ENCODE peak calls at places on chromosomes 3 and 15, in seven cellular contexts. L is HL-60; A is naive thymus-derived CD4-positive, alpha-beta T cell; F is CD4-positive, alpha-beta memory T cell; U is lower leg skin; R is CD4-positive, CD25-positive, alpha-beta regulatory T cell; I is H7. G is an unnamed sample.

GRCh38 chr3:75332784-75333183 is 331.3 kb upstream of the FRG2C start:
- DNase-seq in L (no peak), A (no peak), F (no peak), U (peak), R (no peak), I (no peak), G (no peak)

GRCh38 chr3:52456169-52456799 is 880 bp downstream of the NISCH start:
- DNase-seq in L (no peak), A (no peak), F (no peak), U (no peak), R (no peak), I (peak), G (no peak)

GRCh38 chr3:138849541-138849940 is 14.8 kb upstream of the PIK3CB start:
- DNase-seq in L (no peak), A (no peak), F (no peak), U (no peak), R (no peak), I (no peak), G (no peak)

GRCh38 chr3:132713977-132714727 is 8.1 kb downstream of the NPHP3 start:
- DNase-seq in L (no peak), A (no peak), F (no peak), U (no peak), R (no peak), I (no peak), G (no peak)

GRCh38 chr3:10925436-10926260 is 66.9 kb upstream of the SLC6A1 start:
- DNase-seq in L (no peak), A (no peak), F (no peak), U (no peak), R (no peak), I (no peak), G (no peak)

GRCh38 chr15:58065011-58065444 is 483 bp downstream of the ALDH1A2 start:
- DNase-seq in L (no peak), A (peak), F (no peak), U (no peak), R (no peak), I (peak), G (no peak)

GRCh38 chr3:186361612-186362408 is at the start of gene DGKG:
- DNase-seq in L (peak), A (peak), F (no peak), U (no peak), R (no peak), I (peak), G (no peak)

GRCh38 chr3:126208182-126208581 is 27.8 kb upstream of the ALDH1L1 start:
- DNase-seq in L (no peak), A (no peak), F (no peak), U (no peak), R (no peak), I (no peak), G (no peak)

GRCh38 chr15:49962044-49962602 is 156.9 kb downstream of the ATP8B4 start:
- DNase-seq in L (no peak), A (no peak), F (no peak), U (no peak), R (no peak), I (no peak), G (no peak)

GRCh38 chr3:151395806-151396205 is 11.3 kb upstream of the P2RY12 start:
- DNase-seq in L (peak), A (no peak), F (no peak), U (no peak), R (no peak), I (no peak), G (no peak)

GRCh38 chr3:100708989-100709839 is at the start of gene TFG:
- DNase-seq in L (peak), A (peak), F (peak), U (peak), R (peak), I (peak), G (peak)

GRCh38 chr15:66934315-66934930 is 131.0 kb upstream of the SMAD3 start:
- DNase-seq in L (no peak), A (no peak), F (no peak), U (no peak), R (no peak), I (no peak), G (no peak)

GRCh38 chr3:25843332-25843731 is 53.4 kb downstream of the OXSM start:
- DNase-seq in L (no peak), A (no peak), F (no peak), U (no peak), R (no peak), I (no peak), G (no peak)

GRCh38 chr3:74988095-74988494 is 373.6 kb upstream of the CNTN3 start:
- DNase-seq in L (no peak), A (no peak), F (no peak), U (no peak), R (no peak), I (no peak), G (no peak)

GRCh38 chr3:124097362-124098120 is 105.6 kb upstream of the ROPN1 start:
- DNase-seq in L (no peak), A (no peak), F (no peak), U (no peak), R (no peak), I (no peak), G (no peak)

GRCh38 chr3:169668957-169669681 is 5.6 kb upstream of the MECOM start:
- DNase-seq in L (peak), A (no peak), F (no peak), U (no peak), R (no peak), I (peak), G (no peak)

GRCh38 chr3:115876860-115877646 is 253.7 kb downstream of the GAP43 start:
- DNase-seq in L (no peak), A (no peak), F (no peak), U (no peak), R (no peak), I (no peak), G (no peak)

GRCh38 chr3:78765671-78766485 is 1001.9 kb downstream of the ROBO1 start:
- DNase-seq in L (no peak), A (no peak), F (no peak), U (no peak), R (no peak), I (no peak), G (no peak)

GRCh38 chr3:151219056-151219455 is 16.0 kb upstream of the GPR171 start:
- DNase-seq in L (no peak), A (no peak), F (no peak), U (no peak), R (no peak), I (no peak), G (no peak)

GRCh38 chr3:52527732-52528595 is 5.7 kb downstream of the NT5DC2 start:
- DNase-seq in L (no peak), A (no peak), F (no peak), U (no peak), R (no peak), I (peak), G (no peak)

GRCh38 chr15:82585072-82585471 is 44.8 kb upstream of the RPS17 start:
- DNase-seq in L (no peak), A (no peak), F (no peak), U (no peak), R (no peak), I (peak), G (no peak)

GRCh38 chr3:195249057-195249770 is 21.7 kb downstream of the XXYLT1 start:
- DNase-seq in L (no peak), A (no peak), F (no peak), U (no peak), R (no peak), I (no peak), G (no peak)

GRCh38 chr3:144816366-144816765 is 844.7 kb downstream of the DIPK2A start:
- DNase-seq in L (no peak), A (no peak), F (no peak), U (no peak), R (no peak), I (no peak), G (no peak)

GRCh38 chr15:81859737-81860516 is 185.9 kb downstream of the MEX3B start:
- DNase-seq in L (no peak), A (no peak), F (no peak), U (no peak), R (no peak), I (no peak), G (no peak)

GRCh38 chr3:64417816-64418215 is 192.6 kb upstream of the PRICKLE2 start:
- DNase-seq in L (no peak), A (no peak), F (no peak), U (no peak), R (no peak), I (no peak), G (no peak)

GRCh38 chr15:36858423-36858822 is 241.9 kb downstream of the MEIS2 start:
- DNase-seq in L (no peak), A (no peak), F (no peak), U (no peak), R (no peak), I (no peak), G (no peak)

GRCh38 chr3:169509359-169509758 is 154.2 kb downstream of the MECOM start:
- DNase-seq in L (no peak), A (no peak), F (peak), U (no peak), R (no peak), I (no peak), G (no peak)

GRCh38 chr15:56996746-56997470 is 78.5 kb downstream of the TCF12 start:
- DNase-seq in L (no peak), A (no peak), F (no peak), U (no peak), R (no peak), I (no peak), G (no peak)

GRCh38 chr15:49154799-49155109 is 645 bp downstream of the COPS2 start:
- DNase-seq in L (peak), A (no peak), F (no peak), U (no peak), R (no peak), I (no peak), G (no peak)

GRCh38 chr15:67405208-67406191 is 115.4 kb upstream of the C15orf61 start:
- DNase-seq in L (no peak), A (no peak), F (no peak), U (no peak), R (no peak), I (no peak), G (no peak)

GRCh38 chr3:192923731-192924130 is 6.1 kb upstream of the MB21D2 start:
- DNase-seq in L (no peak), A (no peak), F (no peak), U (no peak), R (no peak), I (no peak), G (no peak)

GRCh38 chr3:137642831-137643230 is 121.3 kb upstream of the SOX14 start:
- DNase-seq in L (no peak), A (no peak), F (no peak), U (no peak), R (no peak), I (no peak), G (no peak)

GRCh38 chr15:86624261-86625036 is 544.8 kb downstream of the AGBL1 start:
- DNase-seq in L (peak), A (no peak), F (peak), U (peak), R (peak), I (peak), G (peak)

GRCh38 chr3:72756900-72757299 is 91.3 kb downstream of the SHQ1 start:
- DNase-seq in L (peak), A (no peak), F (peak), U (no peak), R (peak), I (no peak), G (no peak)

GRCh38 chr15:40381818-40382529 is 547 bp upstream of the KNSTRN start:
- DNase-seq in L (no peak), A (no peak), F (no peak), U (no peak), R (no peak), I (no peak), G (no peak)

GRCh38 chr15:76866716-76867321 is 38.3 kb downstream of the SCAPER start:
- DNase-seq in L (peak), A (no peak), F (peak), U (no peak), R (peak), I (peak), G (no peak)

GRCh38 chr3:65173841-65174240 is 486.0 kb upstream of the ADAMTS9 start:
- DNase-seq in L (no peak), A (no peak), F (no peak), U (no peak), R (no peak), I (no peak), G (no peak)

GRCh38 chr3:124119056-124119721 is 127.3 kb upstream of the ROPN1 start:
- DNase-seq in L (no peak), A (no peak), F (no peak), U (no peak), R (no peak), I (no peak), G (no peak)

GRCh38 chr3:8659242-8659641 is 14.6 kb upstream of the SSUH2 start:
- DNase-seq in L (no peak), A (no peak), F (no peak), U (no peak), R (no peak), I (no peak), G (no peak)

GRCh38 chr15:26017665-26018064 is 154.5 kb upstream of the ATP10A start:
- DNase-seq in L (no peak), A (no peak), F (no peak), U (no peak), R (no peak), I (no peak), G (no peak)
- H3K4me3 ChIP-seq in L (no peak), A (no peak), F (no peak), U (no peak), R (no peak), I (no peak), G (no peak)

GRCh38 chr15:99324700-99325099 is 73.4 kb downstream of the LRRC28 start:
- DNase-seq in L (no peak), A (no peak), F (no peak), U (no peak), R (no peak), I (no peak), G (no peak)
- H3K4me3 ChIP-seq in L (no peak), A (no peak), F (no peak), U (no peak), R (no peak), I (no peak), G (no peak)

GRCh38 chr15:80026310-80026709 is 33.2 kb upstream of the ZFAND6 start:
- DNase-seq in L (no peak), A (no peak), F (no peak), U (no peak), R (no peak), I (no peak), G (no peak)

GRCh38 chr15:80031841-80032240 is 27.6 kb upstream of the ZFAND6 start:
- DNase-seq in L (no peak), A (no peak), F (no peak), U (peak), R (no peak), I (no peak), G (no peak)

GRCh38 chr15:80028937-80029336 is 30.5 kb upstream of the ZFAND6 start:
- DNase-seq in L (no peak), A (no peak), F (no peak), U (no peak), R (no peak), I (peak), G (no peak)

DNA sequence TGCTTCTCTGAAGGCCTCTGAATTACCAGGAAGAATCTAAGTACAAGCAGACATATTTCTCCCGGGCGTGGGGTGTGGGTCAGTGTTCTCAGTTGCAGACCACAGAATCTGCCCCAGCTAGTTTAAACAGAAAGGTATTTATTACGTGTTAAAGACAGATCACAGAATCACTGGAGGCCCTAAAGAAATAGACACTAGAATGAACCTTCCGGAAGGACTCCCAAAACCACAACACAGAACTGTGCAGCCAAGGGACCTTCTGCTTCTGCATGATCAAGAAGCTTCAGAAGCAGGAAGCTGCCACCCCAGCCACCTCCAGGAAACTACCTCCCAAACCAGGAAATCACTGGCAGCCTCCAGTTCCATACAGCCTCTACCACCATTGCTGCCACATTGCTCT is 32.7 kb upstream of the ZFAND6 start:
- DNase-seq in L (peak), A (no peak), F (no peak), U (no peak), R (no peak), I (no peak), G (no peak)
- H3K4me3 ChIP-seq in L (no peak), A (no peak), F (no peak), U (no peak), R (no peak), I (no peak), G (no peak)

GRCh38 chr15:70140543-70141375 is 43.0 kb upstream of the TLE3 start:
- DNase-seq in L (peak), A (no peak), F (peak), U (no peak), R (peak), I (peak), G (peak)
- H3K4me3 ChIP-seq in L (no peak), A (peak), F (no peak), U (no peak), R (peak), I (no peak), G (peak)

G was measured in effector memory CD4-positive, alpha-beta T cell.